ENCODE peak calls at places on chromosomes 12 and 14, in seven cellular contexts. K is fibroblast of the aortic adventitia; L is psoas muscle; H is adipocyte; W is Peyer's patch; N is CD4-positive, CD25-positive, alpha-beta regulatory T cell; R is K562. Q is an unnamed sample.

GRCh38 chr14:51225751-51226150 is 14.3 kb upstream of the TMX1 start:
- DNase-seq in W (no peak), H (peak; percentile 55), K (no peak), N (no peak), R (no peak), L (no peak), Q (no peak)

GRCh38 chr12:121918679-121919038 is 267 bp downstream of the CFAP251 start:
- DNase-seq in W (no peak), R (no peak), K (no peak), L (no peak), H (no peak), N (no peak), Q (peak; percentile 82)

GRCh38 chr14:74478996-74479635 is 14.0 kb downstream of the NPC2 start:
- DNase-seq in W (no peak), H (peak; percentile 42), L (no peak), N (no peak), R (peak; percentile 13), K (peak; percentile 49), Q (peak; percentile 53)

GRCh38 chr12:76883151-76883550 is 4.3 kb upstream of the CSRP2 start:
- DNase-seq in W (no peak), R (no peak), H (peak; percentile 69), K (peak; percentile 38), N (no peak), L (no peak), Q (no peak)

GRCh38 chr12:21607701-21608100 is 3.1 kb upstream of the GYS2 start:
- DNase-seq in W (no peak), N (peak; percentile 53), K (peak; percentile 63), L (no peak), R (no peak), H (peak; percentile 67), Q (no peak)

GRCh38 chr12:101414533-101415119 is 7.1 kb upstream of the ARL1 start:
- DNase-seq in W (no peak), H (peak; percentile 89), L (no peak), K (peak; percentile 75), R (peak; percentile 78), N (peak; percentile 45), Q (peak; percentile 78)

GRCh38 chr12:16828891-16829290 is 222.9 kb upstream of the LMO3 start:
- DNase-seq in H (no peak), N (no peak), L (no peak), K (no peak), R (no peak), W (no peak), Q (no peak)

GRCh38 chr12:29703528-29703927 is 80.2 kb downstream of the TMTC1 start:
- DNase-seq in K (no peak), N (no peak), H (no peak), L (no peak), W (no peak), R (no peak), Q (no peak)

GRCh38 chr12:20624718-20625117 is 70.4 kb upstream of the SLCO1C1 start:
- DNase-seq in N (no peak), K (peak; percentile 34), L (no peak), W (no peak), R (no peak), H (peak; percentile 42), Q (peak; percentile 67)

GRCh38 chr12:116718578-116719454 is 19.1 kb downstream of the SPRING1 start:
- DNase-seq in H (peak; percentile 67), K (peak; percentile 63), W (no peak), L (no peak), N (no peak), R (no peak), Q (no peak)

GRCh38 chr14:94831085-94831484 is 61.2 kb upstream of the GSC start:
- DNase-seq in N (no peak), K (no peak), L (no peak), H (no peak), W (no peak), R (no peak), Q (no peak)

GRCh38 chr12:110102255-110102654 is 21.9 kb upstream of the IFT81 start:
- DNase-seq in W (no peak), R (peak; percentile 87), L (no peak), H (peak; percentile 53), K (peak; percentile 56), N (peak; percentile 61), Q (peak; percentile 90)

GRCh38 chr12:112419269-112420133 is 754 bp downstream of the PTPN11 start:
- DNase-seq in W (peak; percentile 73), H (peak; percentile 94), R (peak; percentile 60), N (peak; percentile 60), L (peak; percentile 89), K (peak; percentile 85), Q (peak; percentile 46)

GRCh38 chr12:105892362-105892910 is 246.3 kb downstream of the NUAK1 start:
- DNase-seq in L (no peak), K (no peak), R (no peak), W (no peak), N (no peak), H (no peak), Q (no peak)

GRCh38 chr14:67510121-67510520 is 21.6 kb upstream of the TMEM229B start:
- DNase-seq in H (no peak), L (no peak), K (peak; percentile 16), R (no peak), N (no peak), W (no peak), Q (no peak)

GRCh38 chr14:69005432-69006148 is 26.5 kb upstream of the ACTN1 start:
- DNase-seq in W (no peak), N (no peak), L (peak; percentile 59), R (peak; percentile 20), H (peak; percentile 94), K (peak; percentile 91), Q (peak; percentile 84)

GRCh38 chr12:124437121-124437520 is 130.3 kb downstream of the NCOR2 start:
- DNase-seq in L (no peak), R (no peak), H (no peak), N (no peak), K (no peak), W (no peak), Q (no peak)

GRCh38 chr14:93056166-93056839 is 59.4 kb downstream of the ITPK1 start:
- DNase-seq in N (no peak), R (no peak), L (no peak), H (peak; percentile 35), K (no peak), W (no peak), Q (peak; percentile 23)

GRCh38 chr14:75561013-75561432 is 17.4 kb upstream of the FLVCR2 start:
- DNase-seq in R (peak; percentile 62), K (peak; percentile 79), H (peak; percentile 87), L (peak; percentile 83), W (peak; percentile 82), N (peak; percentile 32), Q (peak; percentile 76)

GRCh38 chr14:59376691-59377090 is 88.5 kb downstream of the GPR135 start:
- DNase-seq in R (no peak), L (no peak), K (no peak), W (no peak), H (no peak), N (no peak), Q (peak; percentile 35)

GRCh38 chr14:76422662-76423061 is 46.7 kb downstream of the ESRRB start:
- DNase-seq in N (no peak), R (no peak), H (no peak), W (no peak), K (no peak), L (no peak), Q (no peak)

GRCh38 chr12:122161682-122162081 is 12.3 kb downstream of the IL31 start:
- DNase-seq in K (no peak), R (no peak), N (peak; percentile 13), L (no peak), H (no peak), W (no peak), Q (no peak)

GRCh38 chr14:106185837-106186233 is 659.5 kb downstream of the TMEM121 start:
- DNase-seq in W (no peak), R (peak; percentile 15), H (no peak), N (peak; percentile 66), L (no peak), K (no peak), Q (peak; percentile 45)

GRCh38 chr12:54220092-54220557 is 31.3 kb upstream of the SMUG1 start:
- DNase-seq in K (peak; percentile 81), L (peak; percentile 76), N (peak; percentile 74), W (peak; percentile 63), H (peak; percentile 82), R (peak; percentile 88), Q (peak; percentile 83)

GRCh38 chr12:104182621-104183378 is 32.8 kb upstream of the TXNRD1 start:
- DNase-seq in L (no peak), H (no peak), R (no peak), N (no peak), W (no peak), K (peak; percentile 73), Q (no peak)

GRCh38 chr14:63182967-63183366 is 21.3 kb upstream of the RHOJ start:
- DNase-seq in H (no peak), N (no peak), K (no peak), W (no peak), R (no peak), L (no peak), Q (no peak)

GRCh38 chr12:100468126-100468525 is 5.5 kb upstream of the NR1H4 start:
- DNase-seq in K (no peak), N (no peak), W (no peak), H (no peak), R (no peak), L (no peak), Q (no peak)

GRCh38 chr12:58757422-58757821 is 162.9 kb downstream of the LRIG3 start:
- DNase-seq in L (no peak), K (peak; percentile 88), H (peak; percentile 64), R (no peak), W (no peak), N (no peak), Q (no peak)

GRCh38 chr12:16020034-16020433 is 108.9 kb downstream of the DERA start:
- DNase-seq in H (no peak), L (no peak), K (no peak), N (no peak), W (no peak), R (no peak), Q (no peak)

GRCh38 chr12:109999649-109999971 is 380 bp downstream of the ANKRD13A start:
- DNase-seq in H (no peak), N (peak; percentile 22), L (peak; percentile 61), W (no peak), K (no peak), R (no peak), Q (no peak)

GRCh38 chr12:6827982-6828670 is at the start of gene P3H3:
- DNase-seq in L (no peak), N (no peak), K (peak; percentile 50), W (peak; percentile 63), R (peak; percentile 47), H (peak; percentile 73), Q (peak; percentile 83)

GRCh38 chr14:101193126-101193844 is 289.8 kb upstream of the RTL1 start:
- DNase-seq in W (no peak), H (no peak), N (no peak), K (no peak), L (no peak), R (no peak), Q (peak; percentile 46)

GRCh38 chr14:67517083-67517482 is 16.0 kb upstream of the PLEKHH1 start:
- DNase-seq in K (peak; percentile 52), R (no peak), H (peak; percentile 46), L (no peak), N (no peak), W (no peak), Q (peak; percentile 39)

GRCh38 chr14:99508896-99509629 is 27.9 kb downstream of the CCNK start:
- DNase-seq in L (peak; percentile 77), N (no peak), W (no peak), K (no peak), H (no peak), R (peak; percentile 17), Q (no peak)

GRCh38 chr12:124678421-124678893 is 111.0 kb upstream of the NCOR2 start:
- DNase-seq in N (no peak), L (no peak), R (no peak), H (no peak), K (no peak), W (no peak), Q (peak; percentile 55)

GRCh38 chr12:52871291-52871961 is 22.6 kb upstream of the KRT78 start:
- DNase-seq in W (peak; percentile 65), L (no peak), R (no peak), N (no peak), K (peak; percentile 81), H (peak; percentile 89), Q (peak; percentile 92)

GRCh38 chr12:132949936-132950837 is 5.9 kb downstream of the ZNF605 start:
- DNase-seq in L (no peak), N (no peak), K (no peak), W (no peak), R (no peak), H (no peak), Q (no peak)

GRCh38 chr12:29505078-29505477 is 7.6 kb upstream of the OVCH1 start:
- DNase-seq in W (no peak), N (no peak), R (no peak), K (peak; percentile 2), H (peak; percentile 14), L (no peak), Q (no peak)